ENCODE peak calls at places on chromosome 14, in six cellular contexts. U is HepG2, K is A549, M is K562, W is SK-N-SH, I is H1. R is an unnamed sample.

GRCh38 chr14:63727231-63727735 is 582 bp downstream of the SGPP1 start:
- DNase-seq in U (no peak), K (peak; percentile 15), M (peak; percentile 7), W (peak; percentile 82), I (no peak), R (no peak)

GRCh38 chr14:101337053-101337452 is 224.2 kb upstream of the DIO3 start:
- DNase-seq in U (no peak), K (no peak), M (no peak), W (no peak), I (peak; percentile 33), R (no peak)

GRCh38 chr14:54435500-54435981 is 5.6 kb downstream of the CNIH1 start:
- DNase-seq in U (no peak), K (no peak), M (peak; percentile 20), W (no peak), I (no peak), R (no peak)

GRCh38 chr14:89869606-89870005 is 84.9 kb downstream of the EFCAB11 start:
- DNase-seq in U (no peak), K (no peak), M (no peak), W (no peak), I (peak; percentile 10), R (no peak)

GRCh38 chr14:89327771-89328212 is 89.2 kb downstream of the FOXN3 start:
- DNase-seq in U (no peak), K (no peak), M (no peak), W (no peak), I (no peak), R (no peak)

GRCh38 chr14:102229739-102230092 is 75.2 kb downstream of the MOK start:
- DNase-seq in U (no peak), K (no peak), M (no peak), W (no peak), I (no peak), R (no peak)

GRCh38 chr14:33393155-33393894 is 454.6 kb downstream of the NPAS3 start:
- DNase-seq in U (no peak), K (no peak), M (no peak), W (no peak), I (no peak), R (no peak)

GRCh38 chr14:58085877-58086276 is 66.1 kb downstream of the ARMH4 start:
- DNase-seq in U (no peak), K (no peak), M (no peak), W (no peak), I (no peak), R (no peak)

GRCh38 chr14:74542056-74542685 is 48.6 kb downstream of the ISCA2 start:
- DNase-seq in U (no peak), K (no peak), M (no peak), W (no peak), I (no peak), R (no peak)

GRCh38 chr14:62117010-62117717 is 354.9 kb downstream of the SNAPC1 start:
- DNase-seq in U (peak; percentile 38), K (peak; percentile 15), M (no peak), W (peak; percentile 91), I (peak; percentile 93), R (no peak)

GRCh38 chr14:22095845-22096510 is 422.4 kb upstream of the OR4E1 start:
- DNase-seq in U (peak; percentile 29), K (no peak), M (no peak), W (no peak), I (no peak), R (no peak)

GRCh38 chr14:75523771-75524171 is 1.5 kb downstream of the BATF start:
- DNase-seq in U (no peak), K (no peak), M (no peak), W (no peak), I (no peak), R (no peak)

GRCh38 chr14:71551291-71551955 is 380.8 kb upstream of the RGS6 start:
- DNase-seq in U (no peak), K (no peak), M (no peak), W (no peak), I (no peak), R (no peak)

GRCh38 chr14:100837812-100838170 is 11.9 kb downstream of the MEG3 start:
- DNase-seq in U (no peak), K (no peak), M (no peak), W (no peak), I (no peak), R (no peak)

GRCh38 chr14:47269788-47270492 is 405.5 kb downstream of the MDGA2 start:
- DNase-seq in U (no peak), K (no peak), M (no peak), W (no peak), I (no peak), R (no peak)

GRCh38 chr14:101358726-101359125 is 202.6 kb upstream of the DIO3 start:
- DNase-seq in U (no peak), K (no peak), M (no peak), W (no peak), I (no peak), R (no peak)

GRCh38 chr14:76237349-76237990 is 85.7 kb downstream of the GPATCH2L start:
- DNase-seq in U (no peak), K (no peak), M (no peak), W (no peak), I (no peak), R (no peak)

GRCh38 chr14:75518625-75519024 is 3.6 kb upstream of the BATF start:
- DNase-seq in U (peak; percentile 41), K (no peak), M (peak; percentile 43), W (no peak), I (peak; percentile 74), R (no peak)

GRCh38 chr14:99234366-99234765 is 37.6 kb downstream of the BCL11B start:
- DNase-seq in U (no peak), K (no peak), M (no peak), W (no peak), I (no peak), R (no peak)

GRCh38 chr14:23539209-23539866 is 12.2 kb downstream of the ZFHX2 start:
- DNase-seq in U (peak; percentile 86), K (peak; percentile 61), M (peak; percentile 72), W (peak; percentile 92), I (peak; percentile 79), R (no peak)

GRCh38 chr14:97544581-97544980 is 747.4 kb downstream of the VRK1 start:
- DNase-seq in U (no peak), K (no peak), M (no peak), W (no peak), I (no peak), R (peak; percentile 21)

DNA sequence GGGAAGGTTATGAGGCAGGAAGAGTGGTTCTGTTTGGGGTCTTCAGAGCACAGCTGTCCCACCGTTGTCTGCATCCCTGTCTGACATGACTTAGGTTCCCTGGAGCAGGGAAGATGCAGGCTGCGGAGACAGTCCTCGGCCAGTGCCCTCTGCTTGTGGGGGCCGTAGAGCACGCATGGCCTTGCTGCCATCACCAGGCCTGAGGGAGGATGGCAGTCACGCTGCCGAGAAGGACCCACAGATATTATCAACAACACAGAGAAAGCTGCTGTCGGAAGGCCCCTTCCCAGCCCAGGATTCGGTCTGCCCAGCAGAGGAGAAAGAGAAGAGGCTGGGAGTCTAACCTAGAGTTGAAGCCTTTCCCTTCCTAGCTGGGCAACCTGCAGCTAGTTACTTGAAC is 35.0 kb downstream of the ERH start:
- DNase-seq in U (peak; percentile 6), K (no peak), M (no peak), W (peak; percentile 78), I (no peak), R (no peak)
- TF ChIP-seq CHD2 in U (no peak), K (no peak), M (no peak), W (no peak), I (no peak), R (no peak)

GRCh38 chr14:37172024-37172869 is at the start of gene SLC25A21:
- DNase-seq in U (peak; percentile 85), K (peak; percentile 90), M (peak; percentile 52), W (no peak), I (peak; percentile 86), R (no peak)

GRCh38 chr14:37171678-37172023 is 755 bp downstream of the SLC25A21 start:
- DNase-seq in U (no peak), K (no peak), M (no peak), W (no peak), I (no peak), R (no peak)

GRCh38 chr14:37168721-37169120 is 3.7 kb downstream of the SLC25A21 start:
- DNase-seq in U (no peak), K (no peak), M (peak; percentile 61), W (no peak), I (no peak), R (no peak)

GRCh38 chr14:37170993-37171392 is 1.4 kb downstream of the SLC25A21 start:
- DNase-seq in U (no peak), K (no peak), M (no peak), W (no peak), I (no peak), R (no peak)

DNA sequence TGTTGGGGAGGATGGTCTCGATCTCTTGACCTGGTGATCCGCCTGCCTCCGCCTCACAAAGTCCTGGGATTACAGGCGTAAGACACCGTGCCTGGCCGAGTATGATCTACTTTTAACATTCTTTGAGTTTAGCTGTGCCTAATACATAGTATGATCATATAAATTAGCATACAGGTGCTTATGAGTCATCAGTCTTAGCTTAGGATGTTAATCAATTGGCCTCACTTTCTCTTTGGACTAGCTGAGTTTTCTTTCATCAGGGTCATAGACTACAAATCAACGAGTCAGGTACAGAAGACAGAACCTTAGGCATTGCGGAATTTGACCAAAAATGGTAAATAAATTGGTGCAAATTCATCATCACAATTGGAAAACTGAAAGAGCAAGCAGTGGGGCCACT is 2.2 kb downstream of the SLC25A21 start:
- DNase-seq in U (no peak), K (no peak), M (peak; percentile 17), W (no peak), I (no peak), R (no peak)
- TF ChIP-seq CHD2 in U (no peak), K (no peak), M (no peak), W (no peak), I (no peak), R (no peak)

DNA sequence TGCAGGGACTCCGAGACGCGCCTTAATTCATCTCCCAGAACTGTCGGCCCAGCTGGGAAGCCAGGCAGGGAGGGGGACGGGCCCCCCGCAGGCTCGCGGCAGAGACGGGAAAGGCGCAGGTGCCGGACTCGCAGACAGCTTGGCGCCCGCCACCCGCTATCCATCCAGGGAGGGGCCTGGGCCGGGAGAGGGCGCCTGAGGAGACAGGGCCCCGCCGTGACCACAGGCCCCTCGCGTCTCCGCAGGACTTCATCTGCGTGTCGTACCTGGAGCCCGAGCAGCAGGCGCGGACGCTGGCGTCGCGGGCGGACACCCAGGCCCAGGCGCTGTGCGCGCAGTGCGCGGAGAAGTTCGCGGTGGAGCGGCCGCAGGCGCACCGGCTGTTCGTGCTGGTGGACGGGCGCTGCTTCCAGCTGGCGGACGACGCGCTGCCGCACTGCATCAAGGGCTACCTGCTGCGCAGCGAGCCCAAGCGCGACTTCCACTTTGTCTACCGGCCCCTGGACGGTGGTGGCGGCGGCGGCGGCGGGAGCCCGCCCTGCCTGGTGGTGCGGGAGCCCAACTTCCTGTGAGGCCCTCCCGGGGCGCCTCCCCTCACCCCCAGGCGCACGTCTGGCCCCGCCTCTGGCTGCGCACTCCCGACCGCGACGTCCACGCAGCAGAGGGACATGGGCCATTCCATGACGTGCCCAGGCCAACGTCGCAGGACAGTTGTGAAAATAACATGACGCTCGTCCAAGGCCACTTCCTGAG is 60.6 kb downstream of the LGMN start:
- DNase-seq in U (no peak), K (no peak), M (no peak), W (peak; percentile 71), I (peak; percentile 63), R (no peak)
- TF ChIP-seq CHD2 in U (no peak), K (no peak), M (no peak), W (no peak), I (no peak), R (no peak)

DNA sequence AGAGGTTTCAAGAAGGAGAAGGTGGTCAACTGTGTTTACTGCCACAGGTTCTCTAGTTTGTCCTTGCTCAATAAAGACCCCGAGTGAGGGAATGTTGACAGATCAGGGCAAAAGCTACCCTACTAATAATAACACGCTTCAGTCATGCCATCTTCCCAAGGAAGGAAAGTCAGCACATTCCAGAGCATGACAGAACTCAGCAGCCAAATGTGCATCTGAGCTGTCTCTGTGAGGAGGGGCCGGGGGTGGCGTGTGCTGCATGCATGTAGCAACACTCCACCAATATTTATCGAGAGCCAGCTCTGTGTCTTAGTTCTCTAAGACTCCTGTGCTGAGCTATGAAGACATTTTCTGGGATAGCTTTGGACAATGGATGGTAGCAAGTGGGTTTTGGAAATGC is 260.4 kb downstream of the DPF3 start:
- DNase-seq in U (no peak), K (no peak), M (no peak), W (no peak), I (peak; percentile 20), R (no peak)
- TF ChIP-seq CHD2 in U (no peak), K (no peak), M (no peak), W (no peak), I (no peak), R (no peak)